ENCODE peak calls at places on chromosomes 7 and 10, in eight cellular contexts. One of them, this sample, is unnamed.

GRCh38 chr7:77269360-77270075 is 69.9 kb upstream of the FGL2 start:
- DNase-seq in AG20443: peak; percentile 33
- DNase-seq in GM12865: peak; percentile 74
- DNase-seq in M059J: no peak
- DNase-seq in MM.1S: peak; percentile 88
- DNase-seq in G401: no peak
- DNase-seq in Panc1: no peak
- DNase-seq in NCI-H460: no peak
- DNase-seq in this sample: peak; percentile 51

GRCh38 chr10:92688927-92689662 is 660 bp upstream of the HHEX start:
- DNase-seq in AG20443: peak; percentile 40
- DNase-seq in Panc1: no peak
- DNase-seq in GM12865: peak; percentile 33
- DNase-seq in M059J: no peak
- DNase-seq in NCI-H460: no peak
- DNase-seq in MM.1S: no peak
- DNase-seq in G401: no peak
- DNase-seq in this sample: peak; percentile 56

GRCh38 chr10:21517134-21517982 is 8.1 kb downstream of the SKIDA1 start:
- DNase-seq in M059J: peak; percentile 58
- DNase-seq in NCI-H460: no peak
- DNase-seq in GM12865: peak; percentile 53
- DNase-seq in AG20443: peak; percentile 59
- DNase-seq in MM.1S: peak; percentile 68
- DNase-seq in Panc1: no peak
- DNase-seq in G401: peak; percentile 73
- DNase-seq in this sample: peak; percentile 47

GRCh38 chr7:101108330-101108857 is 18.5 kb upstream of the SERPINE1 start:
- DNase-seq in NCI-H460: no peak
- DNase-seq in MM.1S: no peak
- DNase-seq in Panc1: no peak
- DNase-seq in GM12865: peak; percentile 81
- DNase-seq in M059J: peak; percentile 84
- DNase-seq in G401: no peak
- DNase-seq in AG20443: no peak
- DNase-seq in this sample: no peak

GRCh38 chr7:120055300-120055699 is 217.7 kb upstream of the KCND2 start:
- DNase-seq in MM.1S: no peak
- DNase-seq in GM12865: no peak
- DNase-seq in G401: no peak
- DNase-seq in AG20443: peak; percentile 11
- DNase-seq in M059J: peak; percentile 79
- DNase-seq in NCI-H460: no peak
- DNase-seq in Panc1: no peak
- DNase-seq in this sample: no peak

GRCh38 chr10:78367751-78368150 is 334.1 kb downstream of the RPS24 start:
- DNase-seq in M059J: no peak
- DNase-seq in Panc1: no peak
- DNase-seq in AG20443: no peak
- DNase-seq in NCI-H460: no peak
- DNase-seq in G401: no peak
- DNase-seq in GM12865: no peak
- DNase-seq in MM.1S: no peak
- DNase-seq in this sample: no peak

GRCh38 chr7:158388928-158389327 is 198.7 kb downstream of the PTPRN2 start:
- DNase-seq in MM.1S: no peak
- DNase-seq in NCI-H460: no peak
- DNase-seq in M059J: no peak
- DNase-seq in G401: no peak
- DNase-seq in AG20443: no peak
- DNase-seq in Panc1: no peak
- DNase-seq in GM12865: no peak
- DNase-seq in this sample: no peak

GRCh38 chr10:90224791-90225566 is 523.6 kb downstream of the KIF20B start:
- DNase-seq in NCI-H460: no peak
- DNase-seq in Panc1: no peak
- DNase-seq in M059J: no peak
- DNase-seq in MM.1S: no peak
- DNase-seq in AG20443: no peak
- DNase-seq in G401: no peak
- DNase-seq in GM12865: no peak
- DNase-seq in this sample: no peak

GRCh38 chr7:99121496-99122021 is 22.3 kb downstream of the SMURF1 start:
- DNase-seq in NCI-H460: no peak
- DNase-seq in MM.1S: no peak
- DNase-seq in M059J: no peak
- DNase-seq in GM12865: no peak
- DNase-seq in AG20443: peak; percentile 76
- DNase-seq in Panc1: no peak
- DNase-seq in G401: no peak
- DNase-seq in this sample: no peak

GRCh38 chr10:614772-615582 is 74.5 kb downstream of the DIP2C start:
- DNase-seq in AG20443: peak; percentile 70
- DNase-seq in G401: no peak
- DNase-seq in M059J: no peak
- DNase-seq in GM12865: no peak
- DNase-seq in Panc1: no peak
- DNase-seq in NCI-H460: no peak
- DNase-seq in MM.1S: no peak
- DNase-seq in this sample: no peak

GRCh38 chr10:74652664-74653063 is 173.7 kb upstream of the KAT6B start:
- DNase-seq in NCI-H460: no peak
- DNase-seq in MM.1S: no peak
- DNase-seq in M059J: peak; percentile 27
- DNase-seq in GM12865: no peak
- DNase-seq in G401: no peak
- DNase-seq in AG20443: no peak
- DNase-seq in Panc1: no peak
- DNase-seq in this sample: no peak

GRCh38 chr10:75281980-75282379 is 46.2 kb upstream of the COMTD1 start:
- DNase-seq in GM12865: no peak
- DNase-seq in M059J: peak; percentile 35
- DNase-seq in NCI-H460: no peak
- DNase-seq in MM.1S: no peak
- DNase-seq in Panc1: no peak
- DNase-seq in AG20443: no peak
- DNase-seq in G401: no peak
- DNase-seq in this sample: no peak

GRCh38 chr10:44348496-44348895 is 36.4 kb downstream of the CXCL12 start:
- DNase-seq in Panc1: no peak
- DNase-seq in NCI-H460: no peak
- DNase-seq in M059J: no peak
- DNase-seq in AG20443: no peak
- DNase-seq in GM12865: no peak
- DNase-seq in MM.1S: no peak
- DNase-seq in G401: no peak
- DNase-seq in this sample: no peak

GRCh38 chr7:5422324-5423271 is 1.0 kb downstream of the TNRC18 start:
- DNase-seq in Panc1: no peak
- DNase-seq in GM12865: no peak
- DNase-seq in G401: peak; percentile 49
- DNase-seq in NCI-H460: no peak
- DNase-seq in M059J: peak; percentile 49
- DNase-seq in AG20443: peak; percentile 39
- DNase-seq in MM.1S: no peak
- DNase-seq in this sample: peak; percentile 41

GRCh38 chr10:6200588-6201510 is 1.9 kb upstream of the PFKFB3 start:
- DNase-seq in GM12865: peak; percentile 26
- DNase-seq in AG20443: peak; percentile 26
- DNase-seq in M059J: peak; percentile 47
- DNase-seq in NCI-H460: no peak
- DNase-seq in G401: peak; percentile 38
- DNase-seq in MM.1S: peak; percentile 41
- DNase-seq in Panc1: no peak
- DNase-seq in this sample: peak; percentile 74